ENCODE peak calls at places on chromosomes 2 and 18, in five cellular contexts. G, U, S, L and P are unnamed samples.

GRCh38 chr2:207334631-207335371 is 169.1 kb upstream of the KLF7 start:
- DNase-seq in G (peak; percentile 98), U (no peak), S (no peak), L (peak; percentile 100), P (peak; percentile 98)

GRCh38 chr18:23231340-23232021 is 96.2 kb downstream of the CABLES1 start:
- DNase-seq in G (peak; percentile 94), U (no peak), S (no peak), L (peak; percentile 99), P (peak; percentile 98)

GRCh38 chr2:134183679-134184078 is 70.2 kb upstream of the MGAT5 start:
- DNase-seq in G (no peak), U (no peak), S (no peak), L (no peak), P (no peak)

GRCh38 chr2:121076885-121077549 is 208.0 kb downstream of the TFCP2L1 start:
- DNase-seq in G (peak; percentile 37), U (peak; percentile 86), S (no peak), L (peak; percentile 59), P (peak; percentile 76)

GRCh38 chr2:143357956-143358355 is 228.7 kb downstream of the ARHGAP15 start:
- DNase-seq in G (no peak), U (no peak), S (no peak), L (no peak), P (no peak)

GRCh38 chr2:235843591-235844395 is 324.4 kb downstream of the GBX2 start:
- DNase-seq in G (no peak), U (no peak), S (no peak), L (no peak), P (no peak)

GRCh38 chr2:25165992-25166618 is 2.3 kb downstream of the POMC start:
- DNase-seq in G (peak; percentile 6), U (peak; percentile 62), S (peak; percentile 47), L (no peak), P (no peak)

GRCh38 chr2:8571792-8572499 is 109.9 kb upstream of the ID2 start:
- DNase-seq in G (no peak), U (no peak), S (no peak), L (no peak), P (no peak)

GRCh38 chr2:156320491-156320896 is 12.0 kb downstream of the NR4A2 start:
- DNase-seq in G (peak; percentile 26), U (no peak), S (no peak), L (peak; percentile 49), P (peak; percentile 53)

GRCh38 chr2:77008925-77009706 is 513.1 kb downstream of the LRRTM4 start:
- DNase-seq in G (peak; percentile 68), U (peak; percentile 67), S (no peak), L (peak; percentile 22), P (peak; percentile 3)

GRCh38 chr2:152028182-152028862 is 70.5 kb downstream of the CACNB4 start:
- DNase-seq in G (peak; percentile 24), U (no peak), S (no peak), L (peak; percentile 59), P (peak; percentile 27)

GRCh38 chr18:13269599-13270011 is 51.0 kb downstream of the LDLRAD4 start:
- DNase-seq in G (no peak), U (no peak), S (no peak), L (no peak), P (peak; percentile 27)

GRCh38 chr18:24778810-24779418 is 318.5 kb downstream of the HRH4 start:
- DNase-seq in G (no peak), U (no peak), S (no peak), L (no peak), P (no peak)

GRCh38 chr2:232322560-232323327 is 55.8 kb upstream of the ALPP start:
- DNase-seq in G (no peak), U (no peak), S (no peak), L (no peak), P (no peak)

GRCh38 chr18:57051586-57052044 is 95.3 kb upstream of the BOD1L2 start:
- DNase-seq in G (no peak), U (peak; percentile 53), S (no peak), L (no peak), P (no peak)

GRCh38 chr2:58913082-58913726 is 672.1 kb upstream of the FANCL start:
- DNase-seq in G (no peak), U (no peak), S (no peak), L (no peak), P (no peak)

GRCh38 chr2:162002623-162003200 is 71.3 kb downstream of the DPP4 start:
- DNase-seq in G (no peak), U (no peak), S (no peak), L (no peak), P (no peak)

GRCh38 chr18:45241982-45242565 is 373.2 kb upstream of the SLC14A2 start:
- DNase-seq in G (no peak), U (no peak), S (no peak), L (no peak), P (no peak)